ENCODE peak calls at places on chromosome 3, in five cellular contexts. H, O, R, N and A are unnamed samples.

GRCh38 chr3:143613226-143613625 is 235.0 kb downstream of the SLC9A9 start:
- DNase-seq in N (no peak), H (no peak), O (no peak), R (no peak), A (no peak)

GRCh38 chr3:197380786-197381185 is 82.4 kb upstream of the DLG1 start:
- DNase-seq in N (no peak), R (no peak), O (no peak), H (no peak), A (no peak)

GRCh38 chr3:151075869-151076573 is 9.4 kb upstream of the MED12L start:
- DNase-seq in H (no peak), R (no peak), N (no peak), O (no peak), A (no peak)

GRCh38 chr3:188546835-188547670 is 393.1 kb downstream of the LPP start:
- DNase-seq in H (peak; percentile 10), N (no peak), O (no peak), R (no peak), A (no peak)

GRCh38 chr3:100548053-100548452 is 55.6 kb downstream of the TMEM45A start:
- DNase-seq in H (no peak), N (no peak), O (no peak), R (no peak), A (no peak)

GRCh38 chr3:127712881-127713771 is 40.4 kb downstream of the ABTB1 start:
- DNase-seq in O (no peak), R (no peak), H (no peak), N (no peak), A (no peak)

GRCh38 chr3:197353867-197354180 is 55.4 kb upstream of the DLG1 start:
- DNase-seq in N (no peak), R (no peak), O (no peak), H (no peak), A (no peak)

GRCh38 chr3:188157407-188157806 is 3.5 kb downstream of the LPP start:
- DNase-seq in R (no peak), H (no peak), N (no peak), O (no peak), A (no peak)

GRCh38 chr3:45167011-45167911 is 21.1 kb upstream of the CDCP1 start:
- DNase-seq in O (peak; percentile 91), H (peak; percentile 90), N (peak; percentile 98), R (peak; percentile 91), A (peak; percentile 79)

GRCh38 chr3:99325407-99325806 is 313.0 kb upstream of the COL8A1 start:
- DNase-seq in N (no peak), O (no peak), H (no peak), R (no peak), A (no peak)

GRCh38 chr3:15246186-15246585 is 40.1 kb downstream of the CAPN7 start:
- DNase-seq in H (no peak), R (no peak), O (no peak), N (peak; percentile 71), A (no peak)

GRCh38 chr3:8156138-8156537 is 345.5 kb upstream of the LMCD1 start:
- DNase-seq in R (no peak), H (no peak), O (no peak), N (no peak), A (no peak)

GRCh38 chr3:46132565-46132964 is 75.5 kb downstream of the CCR1 start:
- DNase-seq in N (no peak), R (no peak), H (no peak), O (no peak), A (no peak)

GRCh38 chr3:191761906-191762305 is 300.9 kb downstream of the PYDC2 start:
- DNase-seq in N (no peak), O (no peak), H (no peak), R (no peak), A (no peak)

GRCh38 chr3:47890832-47891620 is 88.1 kb downstream of the DHX30 start:
- DNase-seq in O (no peak), H (no peak), N (no peak), R (no peak), A (no peak)

GRCh38 chr3:175273573-175273972 is 414.4 kb downstream of the NAALADL2 start:
- DNase-seq in H (no peak), R (no peak), N (no peak), O (no peak), A (no peak)

GRCh38 chr3:102225407-102226132 is 209.2 kb upstream of the ZPLD1 start:
- DNase-seq in N (peak; percentile 78), O (no peak), H (peak; percentile 33), R (peak; percentile 64), A (peak; percentile 52)

GRCh38 chr3:10757021-10757820 is 58.8 kb upstream of the SLC6A11 start:
- DNase-seq in O (no peak), H (peak; percentile 43), R (no peak), N (no peak), A (no peak)

GRCh38 chr3:88713233-88713691 is 394.2 kb upstream of the EPHA3 start:
- DNase-seq in H (no peak), N (no peak), R (no peak), O (no peak), A (no peak)

GRCh38 chr3:150216866-150217600 is 191.1 kb upstream of the TSC22D2 start:
- DNase-seq in H (no peak), N (no peak), R (no peak), O (no peak), A (no peak)

GRCh38 chr3:101725192-101725889 is 927 bp downstream of the CEP97 start:
- DNase-seq in O (peak; percentile 55), R (peak; percentile 44), H (peak; percentile 8), N (peak; percentile 31), A (no peak)

GRCh38 chr3:107690522-107691138 is 167.9 kb downstream of the BBX start:
- DNase-seq in H (peak; percentile 30), R (peak; percentile 67), O (no peak), N (peak; percentile 43), A (peak; percentile 34)

GRCh38 chr3:24519368-24520100 is 24.9 kb upstream of the THRB start:
- DNase-seq in N (peak; percentile 13), H (no peak), R (no peak), O (no peak), A (no peak)

GRCh38 chr3:121883507-121883906 is 10.7 kb upstream of the SLC15A2 start:
- DNase-seq in O (no peak), R (no peak), H (peak; percentile 22), N (peak; percentile 3), A (no peak)

GRCh38 chr3:154970796-154971195 is 109.3 kb upstream of the MME start:
- DNase-seq in R (no peak), N (no peak), O (no peak), H (no peak), A (no peak)

GRCh38 chr3:19931180-19931692 is 2.8 kb downstream of the EFHB start:
- DNase-seq in N (peak; percentile 8), O (no peak), H (no peak), R (no peak), A (no peak)

GRCh38 chr3:48023377-48023776 is 7.2 kb upstream of the MAP4 start:
- DNase-seq in R (no peak), H (no peak), O (no peak), N (no peak), A (no peak)

GRCh38 chr3:81761904-81762565 is 590 bp upstream of the GBE1 start:
- DNase-seq in O (no peak), H (no peak), R (no peak), N (peak; percentile 32), A (no peak)

DNA sequence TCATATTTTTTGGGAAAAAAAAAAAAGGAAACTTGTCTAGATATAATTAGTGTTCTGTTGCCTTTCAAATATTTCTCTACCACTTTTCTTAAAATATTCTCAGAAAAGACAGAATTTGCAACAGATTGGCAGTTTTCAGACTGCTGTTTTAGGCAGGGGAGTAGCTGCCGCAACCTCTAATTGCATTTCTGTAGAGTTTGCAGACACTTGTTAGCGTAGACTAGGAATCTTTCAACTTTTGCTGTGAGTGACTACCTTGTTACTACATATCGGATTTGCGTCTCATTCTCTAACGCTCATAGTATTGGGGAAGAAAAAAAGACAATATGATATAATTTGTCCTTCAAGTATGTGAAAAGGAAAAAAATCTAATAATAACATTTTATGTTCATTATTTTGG is 10.7 kb downstream of the TGFBR2 start:
- DNase-seq in H (no peak), N (no peak), R (no peak), O (no peak), A (no peak)
- H3K9me3 ChIP-seq in H (no peaks in the 10 kb centered on the region), N (no peaks in the 10 kb centered on the region), R (no peaks in the 10 kb centered on the region), O (no peaks in the 10 kb centered on the region), A (no peaks in the 10 kb centered on the region)

GRCh38 chr3:43013256-43013655 is 34.1 kb downstream of the GASK1A start:
- DNase-seq in R (no peak), H (no peak), O (no peak), N (no peak), A (no peak)
- H3K9me3 ChIP-seq in R (no peaks in the 10 kb centered on the region), H (no peaks in the 10 kb centered on the region), O (no peaks in the 10 kb centered on the region), N (no peaks in the 10 kb centered on the region), A (peaks cover 61% of the 10 kb centered on the region)

GRCh38 chr3:40532252-40532651 is 7.5 kb downstream of the ZNF621 start:
- DNase-seq in H (no peak), R (no peak), O (no peak), N (no peak), A (no peak)

GRCh38 chr3:40528426-40528825 is 3.7 kb downstream of the ZNF621 start:
- DNase-seq in R (no peak), N (no peak), H (no peak), O (no peak), A (no peak)

DNA sequence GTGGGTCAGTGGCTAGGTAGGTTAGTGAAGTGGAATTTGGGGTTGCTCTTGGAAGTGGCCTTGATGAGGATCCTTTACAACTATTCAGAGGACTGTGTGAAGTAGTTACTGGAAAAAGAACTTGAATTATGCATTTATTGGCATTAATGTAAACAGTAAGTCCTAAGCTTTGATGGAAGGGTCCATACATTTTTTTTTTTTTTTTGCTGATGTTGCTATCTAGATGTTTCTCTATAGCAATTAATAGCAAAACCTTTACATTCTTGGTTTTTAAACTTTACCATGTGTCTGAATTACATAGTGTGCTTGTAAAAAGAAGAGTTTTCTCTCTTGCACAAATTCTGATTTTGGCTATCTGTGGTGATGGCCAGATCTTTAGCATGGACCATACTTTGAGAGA is 9.5 kb downstream of the ZNF621 start:
- DNase-seq in O (no peak), R (no peak), H (no peak), N (no peak), A (no peak)
- H3K9me3 ChIP-seq in O (no peaks in the 10 kb centered on the region), R (no peaks in the 10 kb centered on the region), H (peaks cover 55% of the 10 kb centered on the region), N (no peaks in the 10 kb centered on the region), A (no peaks in the 10 kb centered on the region)

DNA sequence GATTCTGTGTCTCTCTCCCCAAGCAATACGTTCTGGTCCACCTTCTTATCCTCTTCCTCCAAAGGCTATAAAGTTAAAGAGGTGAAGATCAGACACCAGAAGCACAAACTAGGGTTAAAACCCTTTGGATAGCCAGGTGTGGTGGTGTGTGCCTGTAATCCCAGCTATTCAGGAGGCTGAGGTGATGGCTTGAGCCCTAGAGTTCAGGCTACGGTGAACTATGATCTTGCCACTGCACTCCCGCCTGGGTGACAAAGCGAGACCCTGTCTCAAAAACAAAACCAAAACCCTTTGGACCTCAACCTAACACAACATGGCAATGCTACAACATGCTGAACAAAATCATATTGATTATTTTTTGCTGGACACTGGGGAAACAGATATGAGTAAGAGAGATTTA is 43.2 kb downstream of the MSL2 start:
- DNase-seq in N (no peak), R (no peak), O (no peak), H (no peak), A (no peak)
- H3K9me3 ChIP-seq in N (no peaks in the 10 kb centered on the region), R (no peaks in the 10 kb centered on the region), O (no peaks in the 10 kb centered on the region), H (no peaks in the 10 kb centered on the region), A (no peaks in the 10 kb centered on the region)

GRCh38 chr3:52733256-52733891 is 27.5 kb downstream of the SPCS1 start:
- DNase-seq in R (no peak), N (no peak), O (no peak), H (no peak), A (no peak)
- H3K9me3 ChIP-seq in R (no peaks in the 10 kb centered on the region), N (no peaks in the 10 kb centered on the region), O (no peaks in the 10 kb centered on the region), H (peaks cover 6% of the 10 kb centered on the region), A (no peaks in the 10 kb centered on the region)